ENCODE peak calls at places on chromosomes 1 and 21, in nine cellular contexts. I, Y, Z, K, O, N, X, C and E are unnamed samples.

GRCh38 chr1:207752456-207753132 is 740 bp downstream of the CD46 start:
- DNase-seq in Z (no peak), I (peak), C (no peak), N (peak), Y (no peak), O (no peak), X (peak), K (peak), E (peak)

GRCh38 chr1:24506706-24507422 is 4.2 kb downstream of the RCAN3 start:
- DNase-seq in Z (no peak), N (no peak), I (no peak), Y (no peak), K (no peak), X (no peak), O (no peak), C (no peak), E (peak)

GRCh38 chr1:183995322-183996035 is 42.0 kb downstream of the COLGALT2 start:
- DNase-seq in X (no peak), I (no peak), K (peak), O (no peak), N (no peak), C (no peak), Z (no peak), Y (peak), E (no peak)

GRCh38 chr21:16588433-16588860 is 858.7 kb downstream of the USP25 start:
- DNase-seq in X (peak), C (peak), Y (peak), I (peak), Z (peak), N (no peak), O (peak), K (peak), E (no peak)

GRCh38 chr1:17844146-17844826 is 89.2 kb downstream of the ACTL8 start:
- DNase-seq in I (no peak), K (no peak), Y (no peak), X (peak), N (no peak), O (no peak), C (no peak), Z (no peak), E (no peak)

GRCh38 chr1:53651356-53651755 is 87.6 kb downstream of the GLIS1 start:
- DNase-seq in I (peak), Y (no peak), C (no peak), X (no peak), K (peak), N (no peak), Z (no peak), O (no peak), E (no peak)

GRCh38 chr1:201511925-201512539 is 5.1 kb upstream of the CSRP1 start:
- DNase-seq in C (peak), X (no peak), K (peak), O (no peak), Z (no peak), N (no peak), I (no peak), Y (no peak), E (no peak)

GRCh38 chr1:1397839-1398523 is 1.2 kb downstream of the CCNL2 start:
- DNase-seq in O (no peak), K (no peak), X (no peak), I (no peak), C (no peak), N (no peak), Z (no peak), Y (no peak), E (no peak)

GRCh38 chr1:24930703-24931480 is 816 bp upstream of the RUNX3 start:
- DNase-seq in Y (no peak), X (no peak), C (no peak), K (no peak), N (no peak), Z (no peak), O (no peak), I (no peak), E (no peak)

GRCh38 chr1:5850503-5850902 is 141.7 kb downstream of the NPHP4 start:
- DNase-seq in X (no peak), Y (peak), C (no peak), I (no peak), Z (no peak), K (no peak), O (no peak), N (no peak), E (no peak)

GRCh38 chr21:16942703-16943102 is 570.1 kb upstream of the CXADR start:
- DNase-seq in X (no peak), Y (no peak), N (no peak), I (no peak), K (no peak), Z (no peak), O (peak), C (no peak), E (no peak)

GRCh38 chr1:222413436-222413835 is 134.5 kb downstream of the HHIPL2 start:
- DNase-seq in X (no peak), Y (no peak), O (no peak), K (no peak), I (no peak), N (no peak), C (no peak), Z (peak), E (no peak)

GRCh38 chr1:178192686-178193085 is 98.8 kb downstream of the RASAL2 start:
- DNase-seq in C (no peak), I (no peak), Y (peak), X (no peak), Z (no peak), O (peak), K (no peak), N (no peak), E (no peak)

GRCh38 chr1:87129606-87130005 is 199.1 kb upstream of the LMO4 start:
- DNase-seq in X (no peak), Y (no peak), K (no peak), Z (no peak), O (no peak), N (no peak), I (no peak), C (no peak), E (no peak)

GRCh38 chr1:223348439-223348838 is 15.5 kb downstream of the SUSD4 start:
- DNase-seq in C (no peak), N (no peak), Z (no peak), I (no peak), K (no peak), Y (no peak), O (no peak), X (no peak), E (no peak)

GRCh38 chr1:41915786-41916571 is 2.7 kb downstream of the HIVEP3 start:
- DNase-seq in C (peak), Y (no peak), N (no peak), Z (no peak), I (no peak), O (no peak), X (no peak), K (no peak), E (peak)

GRCh38 chr21:20030390-20030789 is 967.8 kb upstream of the NCAM2 start:
- DNase-seq in N (no peak), Y (no peak), O (no peak), K (no peak), X (no peak), Z (no peak), C (no peak), I (no peak), E (no peak)

GRCh38 chr1:35505911-35506798 is 51.0 kb downstream of the KIAA0319L start:
- DNase-seq in X (peak), K (no peak), I (no peak), C (no peak), Y (peak), O (peak), Z (peak), N (peak), E (peak)

GRCh38 chr1:67316918-67317317 is 9.2 kb downstream of the IL12RB2 start:
- DNase-seq in N (no peak), O (no peak), Y (no peak), I (no peak), X (no peak), C (no peak), Z (no peak), K (no peak), E (no peak)